ENCODE peak calls at places on chromosome 20, in seven cellular contexts. One of them, this sample, is unnamed.

GRCh38 chr20:18553746-18554145 is 13.5 kb upstream of the SMIM26 start:
- DNase-seq in K562: no peak
- DNase-seq in GM12878: no peak
- DNase-seq in SK-N-SH: no peak
- DNase-seq in HepG2: no peak
- DNase-seq in GM12892: no peak
- DNase-seq in H1: no peak
- DNase-seq in this sample: no peak

GRCh38 chr20:10611357-10611756 is 62.4 kb downstream of the JAG1 start:
- DNase-seq in SK-N-SH: peak
- DNase-seq in GM12878: no peak
- DNase-seq in GM12892: no peak
- DNase-seq in K562: peak
- DNase-seq in H1: peak
- DNase-seq in HepG2: peak
- DNase-seq in this sample: peak

GRCh38 chr20:58905236-58905635 is 52.7 kb downstream of the GNAS start:
- DNase-seq in K562: no peak
- DNase-seq in H1: no peak
- DNase-seq in GM12878: no peak
- DNase-seq in SK-N-SH: no peak
- DNase-seq in GM12892: no peak
- DNase-seq in HepG2: no peak
- DNase-seq in this sample: no peak

GRCh38 chr20:50794846-50795634 is at the start of gene BCAS4:
- DNase-seq in GM12892: peak
- DNase-seq in H1: peak
- DNase-seq in K562: peak
- DNase-seq in HepG2: peak
- DNase-seq in GM12878: no peak
- DNase-seq in SK-N-SH: peak
- DNase-seq in this sample: peak

GRCh38 chr20:24519476-24519875 is 50.0 kb downstream of the SYNDIG1 start:
- DNase-seq in GM12878: no peak
- DNase-seq in SK-N-SH: no peak
- DNase-seq in H1: peak
- DNase-seq in K562: no peak
- DNase-seq in HepG2: no peak
- DNase-seq in GM12892: no peak
- DNase-seq in this sample: no peak

GRCh38 chr20:36607586-36608387 is 2.2 kb downstream of the RAB5IF start:
- DNase-seq in HepG2: peak
- DNase-seq in SK-N-SH: no peak
- DNase-seq in K562: no peak
- DNase-seq in H1: no peak
- DNase-seq in GM12878: no peak
- DNase-seq in GM12892: no peak
- DNase-seq in this sample: no peak

GRCh38 chr20:18908109-18908508 is 94.5 kb downstream of the SCP2D1 start:
- DNase-seq in GM12878: no peak
- DNase-seq in H1: no peak
- DNase-seq in K562: no peak
- DNase-seq in SK-N-SH: no peak
- DNase-seq in HepG2: no peak
- DNase-seq in GM12892: no peak
- DNase-seq in this sample: no peak

GRCh38 chr20:17916365-17916996 is 52.1 kb downstream of the SNX5 start:
- DNase-seq in GM12878: no peak
- DNase-seq in H1: no peak
- DNase-seq in K562: no peak
- DNase-seq in HepG2: no peak
- DNase-seq in GM12892: no peak
- DNase-seq in SK-N-SH: no peak
- DNase-seq in this sample: no peak

GRCh38 chr20:41038878-41039404 is 10.3 kb downstream of the TOP1 start:
- DNase-seq in H1: no peak
- DNase-seq in K562: no peak
- DNase-seq in SK-N-SH: no peak
- DNase-seq in GM12878: no peak
- DNase-seq in HepG2: peak
- DNase-seq in GM12892: no peak
- DNase-seq in this sample: no peak

GRCh38 chr20:50815162-50815989 is 20.5 kb downstream of the BCAS4 start:
- DNase-seq in HepG2: no peak
- DNase-seq in H1: no peak
- DNase-seq in GM12892: no peak
- DNase-seq in K562: no peak
- DNase-seq in GM12878: peak
- DNase-seq in SK-N-SH: no peak
- DNase-seq in this sample: no peak

GRCh38 chr20:53365676-53366075 is 228.0 kb downstream of the ZNF217 start:
- DNase-seq in K562: no peak
- DNase-seq in SK-N-SH: no peak
- DNase-seq in GM12878: no peak
- DNase-seq in H1: no peak
- DNase-seq in HepG2: peak
- DNase-seq in GM12892: no peak
- DNase-seq in this sample: no peak

GRCh38 chr20:32432277-32432676 is 74.1 kb downstream of the ASXL1 start:
- DNase-seq in GM12892: no peak
- DNase-seq in HepG2: no peak
- DNase-seq in SK-N-SH: peak
- DNase-seq in H1: no peak
- DNase-seq in K562: no peak
- DNase-seq in GM12878: no peak
- DNase-seq in this sample: no peak

GRCh38 chr20:56628015-56628872 is 862 bp upstream of the TFAP2C start:
- DNase-seq in GM12878: no peak
- DNase-seq in HepG2: no peak
- DNase-seq in GM12892: no peak
- DNase-seq in H1: peak
- DNase-seq in K562: no peak
- DNase-seq in SK-N-SH: peak
- DNase-seq in this sample: no peak

GRCh38 chr20:24959591-24960301 is 10.7 kb downstream of the CST7 start:
- DNase-seq in SK-N-SH: no peak
- DNase-seq in GM12878: no peak
- DNase-seq in H1: no peak
- DNase-seq in K562: no peak
- DNase-seq in HepG2: no peak
- DNase-seq in GM12892: no peak
- DNase-seq in this sample: no peak

GRCh38 chr20:58237318-58238182 is 9.1 kb upstream of the ANKRD60 start:
- DNase-seq in K562: no peak
- DNase-seq in HepG2: no peak
- DNase-seq in GM12892: no peak
- DNase-seq in H1: no peak
- DNase-seq in GM12878: no peak
- DNase-seq in SK-N-SH: no peak
- DNase-seq in this sample: no peak

GRCh38 chr20:35891375-35891774 is 62.9 kb downstream of the SCAND1 start:
- DNase-seq in H1: no peak
- DNase-seq in K562: no peak
- DNase-seq in SK-N-SH: no peak
- DNase-seq in HepG2: no peak
- DNase-seq in GM12878: no peak
- DNase-seq in GM12892: no peak
- DNase-seq in this sample: no peak

GRCh38 chr20:57315083-57315963 is 14.3 kb upstream of the SPO11 start:
- DNase-seq in GM12878: no peak
- DNase-seq in K562: no peak
- DNase-seq in H1: no peak
- DNase-seq in GM12892: no peak
- DNase-seq in HepG2: no peak
- DNase-seq in SK-N-SH: no peak
- DNase-seq in this sample: no peak

GRCh38 chr20:10376271-10377075 is 57.5 kb downstream of the MKKS start:
- DNase-seq in GM12892: no peak
- DNase-seq in HepG2: no peak
- DNase-seq in K562: no peak
- DNase-seq in GM12878: no peak
- DNase-seq in H1: no peak
- DNase-seq in SK-N-SH: no peak
- DNase-seq in this sample: no peak

GRCh38 chr20:21518292-21518991 is 4.6 kb upstream of the NKX2-2 start:
- DNase-seq in K562: no peak
- DNase-seq in SK-N-SH: peak
- DNase-seq in HepG2: no peak
- DNase-seq in GM12878: no peak
- DNase-seq in GM12892: no peak
- DNase-seq in H1: peak
- DNase-seq in this sample: no peak

GRCh38 chr20:59985864-59986263 is 27.6 kb downstream of the CDH26 start:
- DNase-seq in GM12878: no peak
- DNase-seq in SK-N-SH: no peak
- DNase-seq in K562: peak
- DNase-seq in GM12892: no peak
- DNase-seq in HepG2: no peak
- DNase-seq in H1: no peak
- DNase-seq in this sample: no peak

GRCh38 chr20:24411452-24412216 is 57.8 kb upstream of the SYNDIG1 start:
- DNase-seq in GM12892: no peak
- DNase-seq in GM12878: no peak
- DNase-seq in HepG2: no peak
- DNase-seq in K562: no peak
- DNase-seq in SK-N-SH: no peak
- DNase-seq in H1: no peak
- DNase-seq in this sample: no peak

GRCh38 chr20:52312131-52312729 is 120.7 kb upstream of the ZFP64 start:
- DNase-seq in GM12878: peak
- DNase-seq in HepG2: peak
- DNase-seq in H1: no peak
- DNase-seq in SK-N-SH: peak
- DNase-seq in K562: peak
- DNase-seq in GM12892: no peak
- DNase-seq in this sample: peak

GRCh38 chr20:19083136-19083621 is 129.3 kb upstream of the SLC24A3 start:
- DNase-seq in GM12892: no peak
- DNase-seq in SK-N-SH: no peak
- DNase-seq in GM12878: no peak
- DNase-seq in HepG2: no peak
- DNase-seq in H1: no peak
- DNase-seq in K562: no peak
- DNase-seq in this sample: no peak

GRCh38 chr20:14116037-14116436 is 120.7 kb downstream of the MACROD2 start:
- DNase-seq in H1: no peak
- DNase-seq in SK-N-SH: no peak
- DNase-seq in GM12878: no peak
- DNase-seq in HepG2: no peak
- DNase-seq in GM12892: no peak
- DNase-seq in K562: no peak
- DNase-seq in this sample: no peak

GRCh38 chr20:62361799-62362589 is 5.1 kb downstream of the LAMA5 start:
- DNase-seq in HepG2: peak
- DNase-seq in GM12878: no peak
- DNase-seq in SK-N-SH: no peak
- DNase-seq in H1: peak
- DNase-seq in K562: no peak
- DNase-seq in GM12892: no peak
- DNase-seq in this sample: no peak
- TF ChIP-seq POLR2AphosphoS5 in HepG2: no peak
- TF ChIP-seq POLR2AphosphoS5 in GM12878: no peak
- TF ChIP-seq POLR2AphosphoS5 in SK-N-SH: no peak
- TF ChIP-seq POLR2AphosphoS5 in H1: peak
- TF ChIP-seq POLR2AphosphoS5 in K562: no peak
- TF ChIP-seq POLR2AphosphoS5 in GM12892: no peak
- TF ChIP-seq POLR2AphosphoS5 in this sample: no peak

GRCh38 chr20:37821691-37822655 is 81.0 kb upstream of the VSTM2L start:
- DNase-seq in H1: no peak
- DNase-seq in HepG2: no peak
- DNase-seq in GM12892: no peak
- DNase-seq in SK-N-SH: no peak
- DNase-seq in GM12878: no peak
- DNase-seq in K562: no peak
- DNase-seq in this sample: no peak
- TF ChIP-seq TAF1 in H1: no peak
- TF ChIP-seq TAF1 in HepG2: no peak
- TF ChIP-seq TAF1 in GM12892: no peak
- TF ChIP-seq TAF1 in SK-N-SH: no peak
- TF ChIP-seq TAF1 in GM12878: no peak
- TF ChIP-seq TAF1 in K562: no peak
- TF ChIP-seq TAF1 in this sample: no peak

GRCh38 chr20:45539382-45539781 is at the start of gene WFDC6:
- DNase-seq in SK-N-SH: no peak
- DNase-seq in GM12878: no peak
- DNase-seq in H1: no peak
- DNase-seq in HepG2: no peak
- DNase-seq in K562: no peak
- DNase-seq in GM12892: no peak
- DNase-seq in this sample: no peak
- TF ChIP-seq POLR2AphosphoS5 in SK-N-SH: no peak
- TF ChIP-seq POLR2AphosphoS5 in GM12878: no peak
- TF ChIP-seq POLR2AphosphoS5 in H1: no peak
- TF ChIP-seq POLR2AphosphoS5 in HepG2: no peak
- TF ChIP-seq POLR2AphosphoS5 in K562: no peak
- TF ChIP-seq POLR2AphosphoS5 in GM12892: no peak
- TF ChIP-seq POLR2AphosphoS5 in this sample: no peak

DNA sequence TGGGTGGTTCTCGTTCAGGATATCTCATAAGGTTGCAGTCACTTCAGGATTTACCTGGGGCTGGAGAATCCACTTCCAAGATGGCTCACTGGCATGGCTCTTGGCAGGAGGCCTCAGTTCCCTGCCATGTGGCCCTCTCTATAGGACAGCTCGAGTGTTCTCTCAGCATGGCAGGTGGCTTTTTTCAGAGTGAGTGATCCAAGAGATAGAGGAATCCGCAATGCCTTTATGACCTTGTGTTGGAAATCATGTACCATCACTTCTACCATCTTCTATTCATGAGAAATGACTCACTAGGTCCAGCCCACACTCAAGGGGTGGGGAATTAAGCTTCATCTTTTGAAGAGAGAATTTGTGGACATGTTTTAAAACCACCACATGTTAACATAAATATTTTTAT is 37.8 kb downstream of the PPP1R16B start:
- DNase-seq in K562: no peak
- DNase-seq in HepG2: no peak
- DNase-seq in GM12892: no peak
- DNase-seq in H1: no peak
- DNase-seq in GM12878: no peak
- DNase-seq in SK-N-SH: no peak
- DNase-seq in this sample: no peak
- TF ChIP-seq TAF1 in K562: no peak
- TF ChIP-seq TAF1 in HepG2: no peak
- TF ChIP-seq TAF1 in GM12892: no peak
- TF ChIP-seq TAF1 in H1: no peak
- TF ChIP-seq TAF1 in GM12878: no peak
- TF ChIP-seq TAF1 in SK-N-SH: no peak
- TF ChIP-seq TAF1 in this sample: no peak

This sample was measured in GM12891.